ENCODE peak calls at places on chromosomes 12 and 14, in four cellular contexts. L is fibroblast of lung, B is neuronal stem cell, V is mammary epithelial cell. N is an unnamed sample. For H3K4me1, the result is how much of the 10 kb centered on the place peaks cover.

GRCh38 chr12:70255311-70255710 is 12.1 kb downstream of the CNOT2 start:
- DNase-seq in V (peak), L (peak), B (no peak), N (no peak)

GRCh38 chr14:51996148-51996746 is 6.9 kb downstream of the RTRAF start:
- DNase-seq in V (no peak), B (no peak), L (peak), N (peak)

GRCh38 chr14:53048631-53049030 is 97.8 kb upstream of the FERMT2 start:
- DNase-seq in V (no peak), L (no peak), B (no peak), N (no peak)

GRCh38 chr12:101823891-101824290 is 6.9 kb downstream of the GNPTAB start:
- DNase-seq in L (peak), B (peak), V (no peak), N (peak)

GRCh38 chr14:94746131-94746530 is 23.8 kb downstream of the GSC start:
- DNase-seq in B (no peak), V (no peak), L (no peak), N (no peak)

GRCh38 chr12:56299308-56299852 is 750 bp downstream of the CS start:
- DNase-seq in V (peak), B (no peak), L (no peak), N (peak)

GRCh38 chr14:105986896-105987284 is 460.5 kb downstream of the TMEM121 start:
- DNase-seq in B (no peak), L (no peak), V (no peak), N (no peak)

GRCh38 chr14:87837306-87837705 is 155.7 kb downstream of the GALC start:
- DNase-seq in L (no peak), B (no peak), V (no peak), N (no peak)

GRCh38 chr14:71245659-71246361 is 338.6 kb downstream of the PCNX1 start:
- DNase-seq in B (no peak), V (no peak), L (no peak), N (no peak)

GRCh38 chr14:94088516-94088915 is 7.4 kb downstream of the IFI27L1 start:
- DNase-seq in L (no peak), B (no peak), V (no peak), N (peak)

DNA sequence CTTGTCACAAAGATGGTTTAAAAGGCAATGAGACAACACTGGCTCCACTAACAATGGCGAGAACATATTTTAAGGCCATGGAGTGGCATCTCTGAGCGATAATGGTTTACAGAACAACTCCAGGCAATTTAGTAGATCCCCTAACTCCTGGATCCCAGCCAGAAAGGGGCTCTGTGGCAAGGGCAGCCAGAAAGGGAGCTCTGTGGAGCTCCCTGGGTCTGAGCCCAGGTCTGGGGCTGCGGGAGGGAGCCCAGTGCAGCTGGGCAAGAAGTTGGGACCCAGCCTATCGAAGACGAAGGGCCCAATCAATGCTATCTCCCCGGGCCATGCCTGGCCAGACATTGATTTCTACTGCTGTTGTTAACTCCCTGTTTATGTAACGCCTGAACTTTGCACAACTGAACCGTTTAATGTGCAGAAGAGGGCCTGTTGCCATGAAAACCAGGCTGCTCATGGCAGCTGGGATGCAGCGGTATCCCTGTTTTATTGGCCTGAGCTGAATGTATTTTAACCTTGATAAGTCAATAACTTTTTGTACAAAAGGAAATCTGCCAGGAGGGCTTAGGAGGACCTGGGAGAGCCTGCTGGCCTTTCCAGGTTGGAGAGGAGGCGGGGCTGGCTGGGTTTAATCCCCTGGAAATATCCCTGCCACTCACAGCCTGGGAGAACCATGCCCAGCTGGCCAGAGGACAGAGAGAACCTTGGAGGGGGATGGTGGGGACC is 6.7 kb upstream of the FAM222A start:
- DNase-seq in B (no peak), V (no peak), L (no peak), N (no peak)
- H3K4me1 ChIP-seq in B (under half), V (under half), L (under half), N (under half)

GRCh38 chr12:113103756-113104450 is 31.7 kb downstream of the RASAL1 start:
- DNase-seq in L (no peak), B (no peak), V (peak), N (peak)
- H3K4me2 ChIP-seq in L (no peak), B (peak), V (peak), N (peak)

GRCh38 chr14:89912667-89913211 is 41.8 kb downstream of the EFCAB11 start:
- DNase-seq in V (peak), L (peak), B (peak), N (peak)
- H3K9ac ChIP-seq in V (peak), L (no peak), B (no peak), N (peak)

GRCh38 chr14:22526744-22527143 is 62.3 kb downstream of the DAD1 start:
- DNase-seq in V (no peak), L (no peak), B (no peak), N (no peak)
- H3K4me1 ChIP-seq in V (under half), L (under half), B (under half), N (under half)

GRCh38 chr12:25152055-25152454 is 42.9 kb downstream of the DNAI7 start:
- DNase-seq in B (no peak), L (no peak), V (no peak), N (no peak)

GRCh38 chr12:25155031-25155576 is 39.9 kb downstream of the DNAI7 start:
- DNase-seq in L (peak), V (no peak), B (peak), N (peak)

DNA sequence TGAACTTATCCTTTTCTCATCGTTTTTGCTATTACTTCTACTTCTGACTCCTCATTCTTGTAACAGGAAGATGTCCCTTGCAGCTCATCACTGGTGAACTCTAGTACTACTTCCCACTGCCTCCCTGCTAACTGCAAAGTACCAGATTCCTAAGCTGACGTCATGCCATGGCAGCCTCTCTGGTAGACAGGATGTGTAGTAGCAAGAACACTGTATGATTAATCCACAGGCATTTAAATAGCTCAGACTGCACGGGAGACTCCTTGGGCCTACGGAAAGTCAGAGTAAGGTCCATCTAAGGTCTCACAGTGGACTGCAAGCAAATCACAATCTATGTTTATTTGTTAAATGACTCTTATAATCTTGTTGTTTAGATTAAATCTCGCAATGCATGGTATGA is 43.5 kb downstream of the DNAI7 start:
- DNase-seq in B (no peak), V (peak), L (peak), N (peak)
- H3K4me2 ChIP-seq in B (no peak), V (no peak), L (no peak), N (no peak)

DNA sequence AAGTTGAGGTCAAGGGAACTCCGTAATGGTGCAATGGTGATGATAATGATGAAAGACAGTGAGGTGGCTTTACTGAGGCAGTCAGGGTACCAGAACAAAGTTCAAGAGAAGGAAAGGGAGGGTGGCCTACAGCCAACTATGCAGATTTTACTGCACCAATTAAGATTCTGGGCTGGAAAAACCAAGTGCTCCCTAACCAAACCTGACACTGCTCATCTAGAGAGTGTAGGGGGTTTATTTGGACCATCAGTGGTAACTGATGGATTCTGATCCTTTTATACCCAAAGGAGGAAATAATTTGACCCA is 387 bp downstream of the LRRC9 start:
- DNase-seq in B (no peak), L (peak), V (no peak), N (no peak)
- H3K9ac ChIP-seq in B (no peak), L (no peak), V (no peak), N (no peak)

GRCh38 chr12:50252977-50253376 is 30.3 kb downstream of the LIMA1 start:
- DNase-seq in B (no peak), L (no peak), V (no peak), N (no peak)
- H3K4me1 ChIP-seq in B (under half), L (under half), V (under half), N (half or more)

DNA sequence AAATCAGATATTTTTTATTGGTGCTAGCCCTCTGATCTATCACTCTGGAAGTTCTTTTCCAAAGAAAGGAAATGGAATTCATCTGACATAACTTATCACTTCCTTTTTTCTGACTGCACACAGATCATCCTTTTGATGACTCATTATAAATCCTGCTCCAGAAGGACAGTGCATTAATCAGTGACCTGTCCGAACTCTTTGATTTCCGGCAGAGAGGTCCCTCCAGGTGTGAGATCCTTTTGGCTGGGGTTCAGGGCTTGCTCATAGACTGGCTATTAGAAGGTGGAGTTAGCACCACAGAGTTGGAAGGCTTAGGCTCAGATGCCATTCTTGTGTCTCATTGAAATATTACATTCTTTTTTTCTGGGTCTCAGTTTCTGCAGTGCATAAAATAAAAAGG is 328.2 kb downstream of the ZFP36L1 start:
- DNase-seq in V (peak), L (peak), B (no peak), N (peak)
- H3K4me2 ChIP-seq in V (no peak), L (peak), B (no peak), N (peak)

GRCh38 chr14:72594099-72594901 is 299.6 kb downstream of the DPF3 start:
- DNase-seq in L (no peak), V (no peak), B (no peak), N (no peak)

GRCh38 chr14:72589652-72590051 is 304.2 kb downstream of the DPF3 start:
- DNase-seq in V (no peak), L (no peak), B (no peak), N (no peak)

GRCh38 chr14:72591401-72591800 is 302.5 kb downstream of the DPF3 start:
- DNase-seq in B (no peak), V (no peak), L (no peak), N (no peak)

GRCh38 chr14:72588521-72588920 is 305.4 kb downstream of the DPF3 start:
- DNase-seq in B (no peak), V (no peak), L (no peak), N (no peak)

DNA sequence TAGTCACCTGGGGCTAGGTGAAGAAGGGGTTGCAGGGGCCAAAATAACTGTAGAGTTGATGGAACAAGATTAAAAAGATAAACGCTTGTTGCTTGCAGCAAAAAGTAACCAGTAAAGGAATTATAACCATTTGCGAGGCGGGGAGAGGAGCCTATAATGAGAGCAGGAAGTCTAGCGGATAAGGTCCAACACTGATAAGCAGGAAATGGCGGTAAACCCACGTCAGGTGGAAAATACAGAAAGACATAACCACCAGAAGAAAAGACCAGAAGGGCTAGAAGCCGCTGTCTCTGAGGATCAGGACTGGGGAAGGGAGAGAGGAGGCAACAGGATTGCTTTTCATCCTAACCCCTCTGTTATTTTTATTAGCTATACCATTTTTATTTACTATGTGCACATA is 303.3 kb downstream of the DPF3 start:
- DNase-seq in V (no peak), L (no peak), B (no peak), N (no peak)
- H3K9ac ChIP-seq in V (no peak), L (no peak), B (no peak), N (no peak)